ENCODE peak calls at places on chromosomes 4 and X, in eight cellular contexts. U is stomach, C is body of pancreas, I is HCT116, O is breast epithelium, V is lower leg skin, N is heart left ventricle, B is sigmoid colon. R is an unnamed sample.

GRCh38 chr4:145935253-145936141 is 3.1 kb downstream of the ZNF827 start:
- DNase-seq in B (no peak), I (no peak), V (no peak), C (peak; percentile 42), U (peak; percentile 31), O (no peak), N (no peak), R (no peak)

GRCh38 chr4:145101091-145101490 is 3.0 kb downstream of the ABCE1 start:
- DNase-seq in C (no peak), V (no peak), I (no peak), U (no peak), N (no peak), O (no peak), B (no peak), R (peak; percentile 2)

GRCh38 chr4:10006604-10007435 is 14.5 kb downstream of the SLC2A9 start:
- DNase-seq in B (no peak), C (peak; percentile 70), I (peak; percentile 77), O (peak; percentile 66), N (no peak), U (peak; percentile 77), V (no peak), R (peak; percentile 91)

GRCh38 chrX:69128573-69128972 is 36.7 kb downstream of the PJA1 start:
- DNase-seq in C (no peak), O (no peak), V (no peak), U (peak; percentile 30), B (no peak), I (no peak), N (peak; percentile 65), R (no peak)

GRCh38 chr4:86586160-86586572 is 7.9 kb upstream of the PTPN13 start:
- DNase-seq in N (no peak), I (no peak), O (no peak), B (no peak), V (no peak), C (no peak), U (no peak), R (peak; percentile 74)

GRCh38 chr4:139009702-139010101 is 5.9 kb upstream of the NOCT start:
- DNase-seq in O (no peak), C (no peak), B (no peak), I (no peak), V (no peak), U (no peak), N (no peak), R (no peak)

GRCh38 chr4:20087512-20087911 is 164.2 kb upstream of the SLIT2 start:
- DNase-seq in B (no peak), V (no peak), U (no peak), I (no peak), C (no peak), O (no peak), N (no peak), R (no peak)

GRCh38 chrX:134931550-134931949 is 59.2 kb upstream of the SMIM10 start:
- DNase-seq in C (no peak), O (no peak), V (no peak), I (no peak), B (no peak), U (no peak), N (no peak), R (peak; percentile 13)

GRCh38 chr4:153530996-153531375 is 64.8 kb downstream of the TMEM131L start:
- DNase-seq in B (no peak), V (no peak), I (no peak), C (no peak), O (no peak), N (no peak), U (no peak), R (no peak)

GRCh38 chr4:6076391-6076790 is 58.2 kb upstream of the C4orf50 start:
- DNase-seq in I (no peak), C (no peak), N (no peak), O (no peak), U (no peak), V (no peak), B (no peak), R (no peak)

GRCh38 chr4:77344001-77344400 is 187.0 kb downstream of the CCNG2 start:
- DNase-seq in O (no peak), C (no peak), V (no peak), B (no peak), N (no peak), U (no peak), I (no peak), R (no peak)

GRCh38 chr4:8653326-8654000 is 60.9 kb downstream of the CPZ start:
- DNase-seq in O (peak; percentile 31), B (peak; percentile 46), U (peak; percentile 21), N (no peak), I (no peak), C (no peak), V (peak; percentile 76), R (no peak)

GRCh38 chrX:9235722-9236121 is 201.8 kb upstream of the FAM9B start:
- DNase-seq in I (no peak), C (no peak), B (no peak), U (no peak), O (no peak), N (no peak), V (no peak), R (no peak)

GRCh38 chr4:113682730-113683129 is 78.8 kb downstream of the CAMK2D start:
- DNase-seq in C (no peak), U (no peak), B (no peak), I (no peak), N (no peak), O (no peak), V (no peak), R (no peak)

GRCh38 chr4:113689394-113689793 is 72.1 kb downstream of the CAMK2D start:
- DNase-seq in U (no peak), I (no peak), N (no peak), B (no peak), O (no peak), V (no peak), C (no peak), R (no peak)

GRCh38 chr4:113686950-113687718 is 74.4 kb downstream of the CAMK2D start:
- DNase-seq in C (no peak), O (no peak), V (no peak), N (no peak), I (no peak), B (no peak), U (no peak), R (peak; percentile 11)

GRCh38 chr4:113683143-113683542 is 78.4 kb downstream of the CAMK2D start:
- DNase-seq in N (no peak), I (no peak), O (no peak), V (no peak), C (no peak), U (no peak), B (no peak), R (no peak)

DNA sequence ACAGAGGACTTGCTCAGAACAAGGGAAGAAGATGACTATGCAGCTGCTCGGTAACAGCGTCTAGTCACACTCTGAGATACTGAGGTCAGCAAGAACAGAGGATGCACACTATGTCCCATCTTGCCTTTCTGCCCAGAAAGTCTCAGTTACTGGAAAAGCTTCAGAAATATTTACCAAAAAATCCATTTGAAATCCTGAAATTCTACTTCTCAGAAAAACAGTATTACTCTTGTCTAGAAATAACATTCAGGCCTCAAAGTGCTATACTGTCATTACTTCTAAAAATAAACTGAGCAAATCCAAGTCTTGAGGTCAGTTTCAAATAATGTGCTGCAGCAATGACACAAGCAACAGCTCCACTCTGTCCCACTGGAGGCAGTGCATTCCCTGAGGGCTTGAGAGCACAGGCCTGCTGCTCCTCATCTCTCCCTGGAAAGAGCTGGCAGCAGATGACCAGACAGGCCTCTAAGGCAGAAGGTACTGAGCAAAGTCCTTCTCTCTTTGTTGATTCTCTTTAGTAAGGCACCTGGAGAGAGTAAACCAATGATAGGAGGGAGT is 76.9 kb downstream of the CAMK2D start:
- DNase-seq in I (no peak), U (peak; percentile 31), V (no peak), N (peak; percentile 67), C (peak; percentile 60), O (no peak), B (peak; percentile 83), R (peak; percentile 2)
- TF ChIP-seq CTCF in I (peak; percentile 38), U (peak; percentile 19), V (no peak), N (peak; percentile 40), C (peak; percentile 20), O (no peak), B (peak; percentile 34), R (no peak)

DNA sequence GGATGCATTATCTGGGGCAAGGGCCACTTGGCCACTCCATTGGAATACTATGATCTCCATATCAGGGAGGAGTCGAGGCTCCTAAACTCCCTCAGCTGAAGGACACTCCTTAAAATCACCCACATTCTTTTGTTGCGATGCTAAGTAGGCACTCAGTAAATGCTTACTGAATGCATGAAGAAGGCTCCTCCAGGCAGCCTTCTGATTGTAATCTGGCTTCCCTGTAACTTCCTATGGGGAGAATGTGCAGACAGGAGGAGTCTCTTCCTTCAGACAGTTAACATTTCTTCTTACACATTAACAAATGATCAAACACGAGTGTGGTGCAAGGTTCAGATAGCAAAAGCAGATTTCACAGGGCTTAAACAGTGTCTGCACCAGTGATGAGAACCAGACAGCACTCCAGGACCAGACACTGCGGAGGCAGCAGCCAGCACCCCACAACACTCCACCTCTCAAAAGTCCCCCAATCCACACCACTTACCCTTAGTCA is 21.4 kb upstream of the USO1 start:
- DNase-seq in I (no peak), C (no peak), O (no peak), N (no peak), U (no peak), B (no peak), V (peak; percentile 28), R (no peak)
- TF ChIP-seq POLR2A in I (no peak), C (no peak), O (no peak), N (no peak), U (no peak), B (no peak), V (no peak), R (no peak)

DNA sequence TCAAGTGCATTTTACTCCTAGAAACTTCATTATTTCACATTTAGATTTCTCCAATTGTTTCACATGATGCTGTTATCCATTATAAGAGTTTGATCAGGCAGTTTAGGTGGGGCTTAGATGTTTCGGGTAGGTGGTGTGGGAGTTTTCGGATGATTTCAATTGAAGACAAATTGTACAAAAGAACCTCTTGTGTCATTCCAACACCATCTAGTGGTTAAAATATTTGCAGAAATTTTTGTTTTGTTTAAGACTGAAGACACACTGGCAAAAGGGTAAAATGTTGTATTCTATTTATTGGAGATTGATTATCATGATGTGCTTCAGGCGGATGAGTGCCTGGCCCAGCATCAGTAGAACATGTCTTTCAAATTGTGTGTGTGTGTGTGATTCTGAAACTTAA is 212.7 kb downstream of the SH3BGRL start:
- DNase-seq in V (no peak), O (no peak), B (no peak), U (no peak), N (no peak), C (no peak), I (no peak), R (peak; percentile 2)
- TF ChIP-seq CTCF in V (no peak), O (no peak), B (no peak), U (no peak), N (no peak), C (no peak), I (no peak), R (no peak)

GRCh38 chr4:119209077-119209476 is 3.4 kb upstream of the USP53 start:
- DNase-seq in O (no peak), N (no peak), I (peak; percentile 95), C (no peak), V (no peak), U (no peak), B (no peak), R (peak; percentile 73)
- TF ChIP-seq POLR2A in O (no peak), N (no peak), I (no peak), C (no peak), V (no peak), U (no peak), B (no peak), R (no peak)